ENCODE peak calls at places on chromosomes 4 and X, in five cellular contexts. One of them, this sample, is unnamed.

GRCh38 chr4:142307857-142308256 is 538.2 kb downstream of the INPP4B start:
- DNase-seq in SK-N-SH: no peak
- DNase-seq in neuronal stem cell: no peak
- DNase-seq in MM.1S: no peak
- DNase-seq in GM12878: no peak
- DNase-seq in this sample: no peak

GRCh38 chr4:25308266-25308665 is 4.3 kb upstream of the ZCCHC4 start:
- DNase-seq in SK-N-SH: no peak
- DNase-seq in neuronal stem cell: no peak
- DNase-seq in MM.1S: no peak
- DNase-seq in GM12878: no peak
- DNase-seq in this sample: no peak

GRCh38 chrX:74420194-74421035 is 878 bp upstream of the SLC16A2 start:
- DNase-seq in SK-N-SH: peak
- DNase-seq in neuronal stem cell: peak
- DNase-seq in MM.1S: no peak
- DNase-seq in GM12878: no peak
- DNase-seq in this sample: peak

GRCh38 chrX:11212741-11213140 is 80.5 kb upstream of the AMELX start:
- DNase-seq in SK-N-SH: peak
- DNase-seq in neuronal stem cell: no peak
- DNase-seq in MM.1S: no peak
- DNase-seq in GM12878: no peak
- DNase-seq in this sample: no peak

GRCh38 chrX:104351173-104351769 is 96.5 kb upstream of the ESX1 start:
- DNase-seq in SK-N-SH: no peak
- DNase-seq in neuronal stem cell: no peak
- DNase-seq in MM.1S: no peak
- DNase-seq in GM12878: no peak
- DNase-seq in this sample: peak

GRCh38 chrX:119757979-119758681 is at the start of gene SOWAHD:
- DNase-seq in SK-N-SH: peak
- DNase-seq in neuronal stem cell: no peak
- DNase-seq in MM.1S: peak
- DNase-seq in GM12878: no peak
- DNase-seq in this sample: no peak

GRCh38 chr4:71380721-71381120 is 41.9 kb downstream of the SLC4A4 start:
- DNase-seq in SK-N-SH: no peak
- DNase-seq in neuronal stem cell: no peak
- DNase-seq in MM.1S: no peak
- DNase-seq in GM12878: no peak
- DNase-seq in this sample: peak

GRCh38 chr4:10296730-10297129 is 160.5 kb downstream of the ZNF518B start:
- DNase-seq in SK-N-SH: no peak
- DNase-seq in neuronal stem cell: peak
- DNase-seq in MM.1S: no peak
- DNase-seq in GM12878: no peak
- DNase-seq in this sample: no peak

GRCh38 chr4:91758487-91758886 is 545.3 kb upstream of the GRID2 start:
- DNase-seq in SK-N-SH: no peak
- DNase-seq in neuronal stem cell: no peak
- DNase-seq in MM.1S: no peak
- DNase-seq in GM12878: no peak
- DNase-seq in this sample: peak

GRCh38 chrX:18733273-18733672 is 25.8 kb downstream of the PPEF1 start:
- DNase-seq in SK-N-SH: no peak
- DNase-seq in neuronal stem cell: no peak
- DNase-seq in MM.1S: no peak
- DNase-seq in GM12878: no peak
- DNase-seq in this sample: no peak

GRCh38 chr4:79227896-79228295 is 98.0 kb downstream of the NAA11 start:
- DNase-seq in SK-N-SH: no peak
- DNase-seq in neuronal stem cell: no peak
- DNase-seq in MM.1S: no peak
- DNase-seq in GM12878: no peak
- DNase-seq in this sample: no peak

GRCh38 chr4:17546678-17547077 is 30.3 kb upstream of the LAP3 start:
- DNase-seq in SK-N-SH: no peak
- DNase-seq in neuronal stem cell: no peak
- DNase-seq in MM.1S: no peak
- DNase-seq in GM12878: no peak
- DNase-seq in this sample: no peak

GRCh38 chrX:38927592-38927991 is 126.3 kb downstream of the MID1IP1 start:
- DNase-seq in SK-N-SH: no peak
- DNase-seq in neuronal stem cell: no peak
- DNase-seq in MM.1S: no peak
- DNase-seq in GM12878: no peak
- DNase-seq in this sample: no peak

GRCh38 chrX:38930474-38930873 is 129.2 kb downstream of the MID1IP1 start:
- DNase-seq in SK-N-SH: no peak
- DNase-seq in neuronal stem cell: no peak
- DNase-seq in MM.1S: no peak
- DNase-seq in GM12878: no peak
- DNase-seq in this sample: no peak

GRCh38 chrX:38935561-38935960 is 134.3 kb downstream of the MID1IP1 start:
- DNase-seq in SK-N-SH: no peak
- DNase-seq in neuronal stem cell: no peak
- DNase-seq in MM.1S: no peak
- DNase-seq in GM12878: no peak
- DNase-seq in this sample: no peak

DNA sequence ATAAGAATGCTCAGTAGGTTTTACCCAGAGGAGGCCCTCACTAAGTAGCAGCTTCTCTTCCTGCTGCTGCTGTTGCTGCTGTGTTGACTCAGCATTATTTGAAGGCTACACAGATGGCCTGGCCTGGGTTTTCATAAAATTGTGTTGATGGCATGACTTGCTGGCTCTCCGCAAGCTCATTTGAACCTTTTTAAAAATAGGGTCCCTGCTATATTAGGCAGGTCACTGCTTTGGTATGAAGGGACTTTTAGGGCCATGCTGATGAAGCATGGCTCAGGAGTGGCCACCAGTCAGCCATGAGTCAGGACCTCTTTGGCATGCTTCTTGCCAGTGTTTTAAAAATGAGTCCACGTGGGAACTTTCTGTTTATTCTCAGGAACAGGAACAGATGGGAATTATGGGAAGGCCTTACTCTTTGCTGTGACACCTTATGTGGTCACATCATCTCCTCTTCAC is 128.7 kb downstream of the MID1IP1 start:
- DNase-seq in SK-N-SH: no peak
- DNase-seq in neuronal stem cell: no peak
- DNase-seq in MM.1S: peak
- DNase-seq in GM12878: no peak
- DNase-seq in this sample: peak
- H3K9ac ChIP-seq in SK-N-SH: no peak
- H3K9ac ChIP-seq in neuronal stem cell: no peak
- H3K9ac ChIP-seq in MM.1S: no peak
- H3K9ac ChIP-seq in GM12878: no peak
- H3K9ac ChIP-seq in this sample: no peak

DNA sequence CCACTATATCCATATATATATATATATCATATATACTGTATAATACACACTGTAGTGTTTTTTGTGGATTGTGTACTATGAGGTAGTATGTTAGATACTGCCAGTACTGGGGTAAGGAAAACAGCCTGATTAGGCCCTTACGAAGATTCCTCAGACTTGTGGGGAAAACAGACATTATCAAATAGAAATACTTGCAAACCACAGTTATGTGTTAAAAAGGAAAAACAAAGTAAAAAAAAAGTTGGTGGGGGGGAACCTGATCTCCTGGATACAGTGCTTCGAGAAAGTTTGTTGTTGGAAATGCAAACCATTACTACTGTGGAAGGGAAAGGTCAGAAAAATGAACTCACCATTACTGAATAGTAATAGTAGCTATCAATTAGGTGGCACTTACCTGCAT is 53.0 kb downstream of the PKD2 start:
- DNase-seq in SK-N-SH: no peak
- DNase-seq in neuronal stem cell: no peak
- DNase-seq in MM.1S: no peak
- DNase-seq in GM12878: no peak
- DNase-seq in this sample: peak
- H3K9ac ChIP-seq in SK-N-SH: no peak
- H3K9ac ChIP-seq in neuronal stem cell: no peak
- H3K9ac ChIP-seq in MM.1S: no peak
- H3K9ac ChIP-seq in GM12878: no peak
- H3K9ac ChIP-seq in this sample: no peak

GRCh38 chr4:168848977-168849687 is 160.9 kb downstream of the CBR4 start:
- DNase-seq in SK-N-SH: peak
- DNase-seq in neuronal stem cell: no peak
- DNase-seq in MM.1S: no peak
- DNase-seq in GM12878: no peak
- DNase-seq in this sample: peak

GRCh38 chr4:168845897-168846296 is 164.2 kb downstream of the CBR4 start:
- DNase-seq in SK-N-SH: no peak
- DNase-seq in neuronal stem cell: no peak
- DNase-seq in MM.1S: no peak
- DNase-seq in GM12878: no peak
- DNase-seq in this sample: no peak

GRCh38 chr4:168850016-168850415 is 160.0 kb downstream of the CBR4 start:
- DNase-seq in SK-N-SH: no peak
- DNase-seq in neuronal stem cell: no peak
- DNase-seq in MM.1S: no peak
- DNase-seq in GM12878: no peak
- DNase-seq in this sample: no peak

GRCh38 chr4:168846414-168846813 is 163.6 kb downstream of the CBR4 start:
- DNase-seq in SK-N-SH: no peak
- DNase-seq in neuronal stem cell: no peak
- DNase-seq in MM.1S: no peak
- DNase-seq in GM12878: no peak
- DNase-seq in this sample: no peak

DNA sequence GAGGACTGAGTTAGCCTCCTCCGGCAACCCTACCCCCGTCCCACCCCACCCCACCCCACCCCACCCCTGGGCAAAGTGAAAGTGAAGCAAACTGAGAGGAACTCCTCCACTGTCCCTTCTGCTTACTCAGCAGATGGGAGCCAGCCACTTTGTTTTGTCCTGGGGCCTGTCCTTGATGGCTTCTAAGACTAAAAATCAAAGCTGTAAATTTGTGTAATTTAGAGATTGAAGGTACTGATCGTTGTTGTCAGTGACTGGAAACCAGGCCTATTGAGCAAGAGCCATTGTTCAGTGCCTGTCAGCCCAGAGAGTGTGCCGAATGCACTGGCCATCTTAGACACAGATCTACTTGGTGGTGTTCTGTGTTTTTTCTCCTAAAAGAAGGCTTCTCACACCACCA is 161.9 kb downstream of the CBR4 start:
- DNase-seq in SK-N-SH: peak
- DNase-seq in neuronal stem cell: no peak
- DNase-seq in MM.1S: no peak
- DNase-seq in GM12878: no peak
- DNase-seq in this sample: no peak
- H3K9ac ChIP-seq in SK-N-SH: peak
- H3K9ac ChIP-seq in neuronal stem cell: no peak
- H3K9ac ChIP-seq in MM.1S: no peak
- H3K9ac ChIP-seq in GM12878: no peak
- H3K9ac ChIP-seq in this sample: peak

GRCh38 chr4:182556576-182556975 is 313.4 kb downstream of the TENM3 start:
- DNase-seq in SK-N-SH: no peak
- DNase-seq in neuronal stem cell: no peak
- DNase-seq in MM.1S: no peak
- DNase-seq in GM12878: no peak
- DNase-seq in this sample: peak

GRCh38 chr4:182552948-182553347 is 309.7 kb downstream of the TENM3 start:
- DNase-seq in SK-N-SH: no peak
- DNase-seq in neuronal stem cell: no peak
- DNase-seq in MM.1S: no peak
- DNase-seq in GM12878: no peak
- DNase-seq in this sample: no peak

GRCh38 chr4:182554736-182555135 is 311.5 kb downstream of the TENM3 start:
- DNase-seq in SK-N-SH: no peak
- DNase-seq in neuronal stem cell: no peak
- DNase-seq in MM.1S: no peak
- DNase-seq in GM12878: no peak
- DNase-seq in this sample: peak

GRCh38 chr4:182560358-182560757 is 317.2 kb downstream of the TENM3 start:
- DNase-seq in SK-N-SH: no peak
- DNase-seq in neuronal stem cell: peak
- DNase-seq in MM.1S: no peak
- DNase-seq in GM12878: no peak
- DNase-seq in this sample: peak

GRCh38 chr4:182555997-182556418 is 312.8 kb downstream of the TENM3 start:
- DNase-seq in SK-N-SH: no peak
- DNase-seq in neuronal stem cell: peak
- DNase-seq in MM.1S: no peak
- DNase-seq in GM12878: no peak
- DNase-seq in this sample: peak
- H3K9ac ChIP-seq in SK-N-SH: no peak
- H3K9ac ChIP-seq in neuronal stem cell: no peak
- H3K9ac ChIP-seq in MM.1S: no peak
- H3K9ac ChIP-seq in GM12878: no peak
- H3K9ac ChIP-seq in this sample: peak

DNA sequence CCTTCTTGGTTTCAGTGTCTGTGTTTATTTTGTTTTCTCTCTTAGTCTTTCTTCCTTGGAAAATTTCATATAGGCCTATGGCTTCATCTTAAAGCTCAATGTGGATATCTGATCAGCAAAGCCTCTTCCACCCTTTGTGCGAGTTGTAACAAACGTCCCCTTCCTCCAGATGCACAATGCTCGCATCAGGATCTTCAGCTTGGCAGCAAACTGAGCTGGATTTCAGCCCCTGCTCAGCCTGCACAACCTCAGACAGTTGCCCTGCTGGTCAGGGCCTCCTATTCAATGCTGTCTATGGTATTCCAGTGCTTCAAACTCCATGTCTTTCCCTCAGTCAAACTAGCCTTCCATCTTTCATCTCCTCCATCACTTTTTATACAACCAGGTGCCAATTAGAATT is 309.4 kb downstream of the ARHGAP24 start:
- DNase-seq in SK-N-SH: no peak
- DNase-seq in neuronal stem cell: no peak
- DNase-seq in MM.1S: no peak
- DNase-seq in GM12878: no peak
- DNase-seq in this sample: no peak
- H3K9ac ChIP-seq in SK-N-SH: peak
- H3K9ac ChIP-seq in neuronal stem cell: no peak
- H3K9ac ChIP-seq in MM.1S: no peak
- H3K9ac ChIP-seq in GM12878: no peak
- H3K9ac ChIP-seq in this sample: peak

GRCh38 chrX:75596178-75596577 is 73.3 kb upstream of the ZDHHC15 start:
- DNase-seq in SK-N-SH: no peak
- DNase-seq in neuronal stem cell: no peak
- DNase-seq in MM.1S: no peak
- DNase-seq in GM12878: no peak
- DNase-seq in this sample: peak
- H3K9ac ChIP-seq in SK-N-SH: no peak
- H3K9ac ChIP-seq in neuronal stem cell: no peak
- H3K9ac ChIP-seq in MM.1S: no peak
- H3K9ac ChIP-seq in GM12878: no peak
- H3K9ac ChIP-seq in this sample: no peak

This sample was measured in astrocyte.